ENCODE peak calls at places on chromosomes 16 and 17, in five cellular contexts. K is CD8-positive, alpha-beta T cell; P is NCI-H446; E is left colon; T is bronchial epithelial cell. Q is an unnamed sample.

GRCh38 chr16:84730406-84731106 is 30.8 kb downstream of the USP10 start:
- DNase-seq in K (no peak), P (no peak), E (peak), T (peak), Q (no peak)

GRCh38 chr17:44095647-44096496 is 25.3 kb downstream of the G6PC3 start:
- DNase-seq in K (no peak), P (peak), E (peak), T (peak), Q (peak)

GRCh38 chr17:28115046-28115445 is 72.6 kb downstream of the NLK start:
- DNase-seq in K (no peak), P (no peak), E (no peak), T (no peak), Q (no peak)

GRCh38 chr16:2968368-2968737 is 795 bp upstream of the PAQR4 start:
- DNase-seq in K (no peak), P (no peak), E (peak), T (no peak), Q (peak)

GRCh38 chr17:1252203-1252608 is 18.0 kb upstream of the BHLHA9 start:
- DNase-seq in K (no peak), P (peak), E (no peak), T (no peak), Q (peak)

GRCh38 chr16:35391328-35391727 is 1931.9 kb downstream of the TP53TG3F start:
- DNase-seq in K (no peak), P (peak), E (peak), T (peak), Q (peak)

GRCh38 chr16:49951568-49952195 is 73.3 kb upstream of the CNEP1R1 start:
- DNase-seq in K (no peak), P (no peak), E (no peak), T (no peak), Q (no peak)

GRCh38 chr16:23491490-23492391 is 18.6 kb downstream of the GGA2 start:
- DNase-seq in K (no peak), P (no peak), E (no peak), T (peak), Q (no peak)

GRCh38 chr16:85820604-85821372 is 21.3 kb downstream of the COX4I1 start:
- DNase-seq in K (no peak), P (no peak), E (peak), T (peak), Q (no peak)

GRCh38 chr16:14564881-14565687 is 65.0 kb downstream of the PARN start:
- DNase-seq in K (no peak), P (no peak), E (no peak), T (peak), Q (no peak)

GRCh38 chr17:46212634-46213435 is 19.6 kb upstream of the KANSL1 start:
- DNase-seq in K (peak), P (peak), E (peak), T (peak), Q (peak)

GRCh38 chr17:11935734-11936406 is 61.4 kb downstream of the ZNF18 start:
- DNase-seq in K (no peak), P (no peak), E (peak), T (peak), Q (peak)

GRCh38 chr17:39737331-39737760 is 392 bp upstream of the GRB7 start:
- DNase-seq in K (no peak), P (no peak), E (peak), T (no peak), Q (no peak)

GRCh38 chr17:78679495-78680395 is 102.3 kb downstream of the CYTH1 start:
- DNase-seq in K (no peak), P (no peak), E (no peak), T (no peak), Q (peak)

GRCh38 chr16:83785455-83785854 is 22.3 kb upstream of the HSBP1 start:
- DNase-seq in K (no peak), P (no peak), E (no peak), T (no peak), Q (no peak)

GRCh38 chr17:80892019-80892855 is 99.4 kb upstream of the CHMP6 start:
- DNase-seq in K (peak), P (no peak), E (peak), T (peak), Q (peak)

GRCh38 chr16:48617711-48618148 is 7.8 kb upstream of the N4BP1 start:
- DNase-seq in K (no peak), P (peak), E (peak), T (peak), Q (peak)

GRCh38 chr17:36722121-36722902 is 120.9 kb downstream of the MRM1 start:
- DNase-seq in K (peak), P (no peak), E (peak), T (no peak), Q (no peak)

GRCh38 chr17:59565959-59566324 is 532 bp downstream of the DHX40 start:
- DNase-seq in K (peak), P (peak), E (peak), T (peak), Q (peak)

GRCh38 chr17:79531696-79532095 is 79.2 kb downstream of the RBFOX3 start:
- DNase-seq in K (no peak), P (no peak), E (no peak), T (no peak), Q (no peak)

GRCh38 chr17:64196626-64197025 is 66.4 kb downstream of the TEX2 start:
- DNase-seq in K (no peak), P (no peak), E (no peak), T (peak), Q (no peak)

GRCh38 chr16:3274490-3274889 is 8.8 kb upstream of the ZNF263 start:
- DNase-seq in K (no peak), P (peak), E (no peak), T (no peak), Q (no peak)

GRCh38 chr17:17809527-17810373 is 27.0 kb downstream of the SREBF1 start:
- DNase-seq in K (no peak), P (no peak), E (no peak), T (no peak), Q (no peak)

GRCh38 chr17:29124135-29124930 is 55.9 kb downstream of the MYO18A start:
- DNase-seq in K (no peak), P (peak), E (no peak), T (peak), Q (peak)

GRCh38 chr17:49523706-49524472 is 28.8 kb downstream of the NGFR start:
- DNase-seq in K (peak), P (peak), E (no peak), T (peak), Q (peak)

GRCh38 chr17:4426499-4427208 is 7.1 kb upstream of the SPNS3 start:
- DNase-seq in K (no peak), P (no peak), E (no peak), T (no peak), Q (no peak)

GRCh38 chr17:32756696-32757095 is 120.2 kb downstream of the MYO1D start:
- DNase-seq in K (no peak), P (no peak), E (no peak), T (no peak), Q (no peak)

GRCh38 chr17:75571885-75572215 is 15.8 kb upstream of the MYO15B start:
- DNase-seq in K (no peak), P (no peak), E (no peak), T (no peak), Q (no peak)

GRCh38 chr16:20773679-20774078 is 9.9 kb downstream of the ACSM3 start:
- DNase-seq in K (no peak), P (no peak), E (no peak), T (no peak), Q (no peak)

GRCh38 chr16:1296688-1297412 is 12.6 kb upstream of the UBE2I start:
- DNase-seq in K (no peak), P (no peak), E (no peak), T (peak), Q (no peak)

GRCh38 chr16:15650698-15651161 is 685 bp downstream of the NDE1 start:
- DNase-seq in K (no peak), P (no peak), E (peak), T (no peak), Q (no peak)

GRCh38 chr17:81884968-81885367 is 6.4 kb downstream of the ALYREF start:
- DNase-seq in K (no peak), P (no peak), E (no peak), T (no peak), Q (no peak)

GRCh38 chr16:30741461-30741914 is 6.7 kb upstream of the PHKG2 start:
- DNase-seq in K (no peak), P (no peak), E (peak), T (peak), Q (no peak)

GRCh38 chr16:69513180-69513966 is 52.4 kb upstream of the NFAT5 start:
- DNase-seq in K (no peak), P (no peak), E (no peak), T (peak), Q (no peak)

GRCh38 chr17:80441133-80441578 is 26.2 kb downstream of the ENDOV start:
- DNase-seq in K (peak), P (no peak), E (peak), T (no peak), Q (no peak)

GRCh38 chr16:74999683-75000480 is 1.1 kb downstream of the ZNRF1 start:
- DNase-seq in K (peak), P (no peak), E (peak), T (peak), Q (no peak)

GRCh38 chr17:16406742-16407674 is 8.4 kb upstream of the TRPV2 start:
- DNase-seq in K (no peak), P (no peak), E (peak), T (no peak), Q (peak)

GRCh38 chr17:7572338-7572587 is 7.2 kb upstream of the CD68 start:
- DNase-seq in K (no peak), P (no peak), E (no peak), T (no peak), Q (no peak)